ENCODE peak calls at places on chromosomes 4 and X, in seven cellular contexts. One of them, this sample, is unnamed.

GRCh38 chr4:126627255-126627654 is 1005.5 kb upstream of the INTU start:
- DNase-seq in suprapubic skin: no peak
- DNase-seq in epithelial cell of esophagus: peak; percentile 55
- DNase-seq in left ventricle myocardium inferior: no peak
- DNase-seq in heart right ventricle: no peak
- DNase-seq in HFF-Myc: no peak
- DNase-seq in AG04449: no peak
- DNase-seq in this sample: no peak

GRCh38 chr4:3660086-3660927 is 105.9 kb upstream of the ADRA2C start:
- DNase-seq in AG04449: no peak
- DNase-seq in heart right ventricle: no peak
- DNase-seq in HFF-Myc: no peak
- DNase-seq in epithelial cell of esophagus: no peak
- DNase-seq in suprapubic skin: no peak
- DNase-seq in left ventricle myocardium inferior: no peak
- DNase-seq in this sample: no peak

GRCh38 chr4:99801005-99801699 is 15.5 kb upstream of the DAPP1 start:
- DNase-seq in left ventricle myocardium inferior: no peak
- DNase-seq in heart right ventricle: no peak
- DNase-seq in HFF-Myc: no peak
- DNase-seq in AG04449: no peak
- DNase-seq in suprapubic skin: no peak
- DNase-seq in epithelial cell of esophagus: no peak
- DNase-seq in this sample: no peak

GRCh38 chr4:94400191-94400590 is 51.6 kb upstream of the PDLIM5 start:
- DNase-seq in left ventricle myocardium inferior: no peak
- DNase-seq in epithelial cell of esophagus: no peak
- DNase-seq in heart right ventricle: no peak
- DNase-seq in suprapubic skin: no peak
- DNase-seq in HFF-Myc: no peak
- DNase-seq in AG04449: no peak
- DNase-seq in this sample: no peak

GRCh38 chrX:132786217-132786616 is 172.2 kb downstream of the HS6ST2 start:
- DNase-seq in heart right ventricle: no peak
- DNase-seq in epithelial cell of esophagus: peak; percentile 17
- DNase-seq in HFF-Myc: no peak
- DNase-seq in left ventricle myocardium inferior: no peak
- DNase-seq in AG04449: no peak
- DNase-seq in suprapubic skin: no peak
- DNase-seq in this sample: no peak

GRCh38 chr4:52192697-52193096 is 141.6 kb downstream of the SPATA18 start:
- DNase-seq in heart right ventricle: no peak
- DNase-seq in suprapubic skin: no peak
- DNase-seq in HFF-Myc: peak; percentile 87
- DNase-seq in epithelial cell of esophagus: no peak
- DNase-seq in left ventricle myocardium inferior: no peak
- DNase-seq in AG04449: no peak
- DNase-seq in this sample: no peak

GRCh38 chrX:8738588-8739189 is 6.8 kb upstream of the ANOS1 start:
- DNase-seq in HFF-Myc: no peak
- DNase-seq in heart right ventricle: no peak
- DNase-seq in left ventricle myocardium inferior: no peak
- DNase-seq in AG04449: no peak
- DNase-seq in epithelial cell of esophagus: peak; percentile 49
- DNase-seq in suprapubic skin: no peak
- DNase-seq in this sample: no peak

GRCh38 chr4:96986800-96987199 is 1146.9 kb downstream of the PDHA2 start:
- DNase-seq in suprapubic skin: no peak
- DNase-seq in HFF-Myc: no peak
- DNase-seq in epithelial cell of esophagus: no peak
- DNase-seq in AG04449: no peak
- DNase-seq in heart right ventricle: no peak
- DNase-seq in left ventricle myocardium inferior: no peak
- DNase-seq in this sample: no peak

GRCh38 chr4:98680806-98681205 is 22.4 kb upstream of the TSPAN5 start:
- DNase-seq in left ventricle myocardium inferior: no peak
- DNase-seq in AG04449: no peak
- DNase-seq in suprapubic skin: no peak
- DNase-seq in epithelial cell of esophagus: no peak
- DNase-seq in HFF-Myc: no peak
- DNase-seq in heart right ventricle: no peak
- DNase-seq in this sample: no peak

GRCh38 chr4:36187723-36188333 is 56.5 kb downstream of the ARAP2 start:
- DNase-seq in HFF-Myc: no peak
- DNase-seq in suprapubic skin: no peak
- DNase-seq in heart right ventricle: no peak
- DNase-seq in left ventricle myocardium inferior: no peak
- DNase-seq in AG04449: no peak
- DNase-seq in epithelial cell of esophagus: peak; percentile 25
- DNase-seq in this sample: no peak

GRCh38 chr4:184459413-184459812 is 14.9 kb downstream of the IRF2 start:
- DNase-seq in suprapubic skin: no peak
- DNase-seq in HFF-Myc: no peak
- DNase-seq in AG04449: peak; percentile 47
- DNase-seq in left ventricle myocardium inferior: no peak
- DNase-seq in epithelial cell of esophagus: peak; percentile 47
- DNase-seq in heart right ventricle: no peak
- DNase-seq in this sample: no peak

GRCh38 chr4:81085979-81086378 is 55.5 kb downstream of the BMP3 start:
- DNase-seq in left ventricle myocardium inferior: no peak
- DNase-seq in heart right ventricle: no peak
- DNase-seq in suprapubic skin: no peak
- DNase-seq in AG04449: no peak
- DNase-seq in HFF-Myc: no peak
- DNase-seq in epithelial cell of esophagus: no peak
- DNase-seq in this sample: no peak

GRCh38 chrX:72100824-72101351 is 30.8 kb downstream of the RTL5 start:
- DNase-seq in left ventricle myocardium inferior: no peak
- DNase-seq in suprapubic skin: no peak
- DNase-seq in AG04449: no peak
- DNase-seq in HFF-Myc: no peak
- DNase-seq in epithelial cell of esophagus: no peak
- DNase-seq in heart right ventricle: no peak
- DNase-seq in this sample: no peak

GRCh38 chrX:7318661-7319060 is 170.7 kb upstream of the PUDP start:
- DNase-seq in heart right ventricle: no peak
- DNase-seq in suprapubic skin: no peak
- DNase-seq in left ventricle myocardium inferior: no peak
- DNase-seq in HFF-Myc: no peak
- DNase-seq in AG04449: no peak
- DNase-seq in epithelial cell of esophagus: peak; percentile 2
- DNase-seq in this sample: no peak

GRCh38 chrX:36431819-36432218 is 512.3 kb downstream of the CFAP47 start:
- DNase-seq in heart right ventricle: no peak
- DNase-seq in epithelial cell of esophagus: peak; percentile 0
- DNase-seq in HFF-Myc: no peak
- DNase-seq in AG04449: no peak
- DNase-seq in left ventricle myocardium inferior: no peak
- DNase-seq in suprapubic skin: no peak
- DNase-seq in this sample: no peak

GRCh38 chr4:36601864-36602263 is 320.4 kb downstream of the DTHD1 start:
- DNase-seq in heart right ventricle: no peak
- DNase-seq in left ventricle myocardium inferior: no peak
- DNase-seq in HFF-Myc: no peak
- DNase-seq in suprapubic skin: no peak
- DNase-seq in epithelial cell of esophagus: no peak
- DNase-seq in AG04449: no peak
- DNase-seq in this sample: no peak

GRCh38 chr4:172998527-172999469 is 169.8 kb upstream of the GALNT7 start:
- DNase-seq in epithelial cell of esophagus: peak; percentile 83
- DNase-seq in left ventricle myocardium inferior: no peak
- DNase-seq in suprapubic skin: no peak
- DNase-seq in AG04449: no peak
- DNase-seq in HFF-Myc: no peak
- DNase-seq in heart right ventricle: no peak
- DNase-seq in this sample: no peak

GRCh38 chr4:68176904-68177303 is 47.2 kb upstream of the TMPRSS11F start:
- DNase-seq in left ventricle myocardium inferior: no peak
- DNase-seq in suprapubic skin: no peak
- DNase-seq in epithelial cell of esophagus: peak; percentile 57
- DNase-seq in heart right ventricle: no peak
- DNase-seq in AG04449: no peak
- DNase-seq in HFF-Myc: no peak
- DNase-seq in this sample: no peak

GRCh38 chrX:149569770-149570169 is 17.5 kb downstream of the MAGEA9B start:
- DNase-seq in suprapubic skin: no peak
- DNase-seq in left ventricle myocardium inferior: no peak
- DNase-seq in AG04449: no peak
- DNase-seq in heart right ventricle: no peak
- DNase-seq in HFF-Myc: no peak
- DNase-seq in epithelial cell of esophagus: peak; percentile 11
- DNase-seq in this sample: no peak

GRCh38 chr4:70722199-70722791 is 531 bp downstream of the RUFY3 start:
- DNase-seq in heart right ventricle: no peak
- DNase-seq in AG04449: no peak
- DNase-seq in suprapubic skin: no peak
- DNase-seq in epithelial cell of esophagus: no peak
- DNase-seq in left ventricle myocardium inferior: no peak
- DNase-seq in HFF-Myc: no peak
- DNase-seq in this sample: no peak

GRCh38 chr4:121140712-121141111 is 23.4 kb downstream of the TNIP3 start:
- DNase-seq in AG04449: peak; percentile 96
- DNase-seq in left ventricle myocardium inferior: no peak
- DNase-seq in epithelial cell of esophagus: peak; percentile 8
- DNase-seq in HFF-Myc: no peak
- DNase-seq in heart right ventricle: no peak
- DNase-seq in suprapubic skin: no peak
- DNase-seq in this sample: peak; percentile 54

GRCh38 chr4:121139533-121140222 is 24.4 kb downstream of the TNIP3 start:
- DNase-seq in epithelial cell of esophagus: peak; percentile 53
- DNase-seq in suprapubic skin: no peak
- DNase-seq in left ventricle myocardium inferior: no peak
- DNase-seq in AG04449: peak; percentile 44
- DNase-seq in HFF-Myc: peak; percentile 82
- DNase-seq in heart right ventricle: no peak
- DNase-seq in this sample: peak; percentile 55

GRCh38 chr4:121143126-121143525 is 21.0 kb downstream of the TNIP3 start:
- DNase-seq in HFF-Myc: no peak
- DNase-seq in epithelial cell of esophagus: no peak
- DNase-seq in left ventricle myocardium inferior: no peak
- DNase-seq in suprapubic skin: no peak
- DNase-seq in AG04449: no peak
- DNase-seq in heart right ventricle: no peak
- DNase-seq in this sample: no peak

GRCh38 chr4:121138014-121138413 is 26.1 kb downstream of the TNIP3 start:
- DNase-seq in left ventricle myocardium inferior: no peak
- DNase-seq in heart right ventricle: no peak
- DNase-seq in HFF-Myc: no peak
- DNase-seq in AG04449: no peak
- DNase-seq in suprapubic skin: no peak
- DNase-seq in epithelial cell of esophagus: no peak
- DNase-seq in this sample: no peak

DNA sequence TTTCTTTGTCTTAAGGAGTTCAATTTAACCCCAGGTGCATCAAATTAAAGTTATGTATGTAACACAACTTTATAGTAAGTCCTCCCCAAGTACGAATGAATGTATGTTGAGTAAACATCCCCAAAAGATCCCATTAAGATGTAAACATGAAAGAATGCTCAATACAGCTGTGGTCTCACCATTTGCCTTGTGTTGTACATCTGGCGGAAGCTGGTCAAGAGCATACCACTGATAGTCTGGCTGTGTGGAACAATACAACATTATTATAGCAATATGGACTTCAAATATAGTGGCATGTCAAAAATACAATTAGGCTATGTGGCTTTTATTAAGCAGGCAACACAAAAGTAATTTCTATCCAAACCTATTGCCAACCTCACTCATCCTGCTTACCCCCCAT is 25.7 kb downstream of the TNIP3 start:
- DNase-seq in heart right ventricle: no peak
- DNase-seq in HFF-Myc: peak; percentile 87
- DNase-seq in epithelial cell of esophagus: no peak
- DNase-seq in AG04449: no peak
- DNase-seq in suprapubic skin: no peak
- DNase-seq in left ventricle myocardium inferior: no peak
- DNase-seq in this sample: no peak
- H3K4me3 ChIP-seq in heart right ventricle: no peak overlapping the region
- H3K4me3 ChIP-seq in HFF-Myc: no peak overlapping the region
- H3K4me3 ChIP-seq in epithelial cell of esophagus: no peak overlapping the region
- H3K4me3 ChIP-seq in AG04449: no peak overlapping the region
- H3K4me3 ChIP-seq in suprapubic skin: no peak overlapping the region
- H3K4me3 ChIP-seq in left ventricle myocardium inferior: no peak overlapping the region
- H3K4me3 ChIP-seq in this sample: no peak overlapping the region

GRCh38 chrX:3143043-3143799 is 102.0 kb downstream of the ARSF start:
- DNase-seq in epithelial cell of esophagus: no peak
- DNase-seq in heart right ventricle: no peak
- DNase-seq in AG04449: no peak
- DNase-seq in suprapubic skin: no peak
- DNase-seq in left ventricle myocardium inferior: no peak
- DNase-seq in HFF-Myc: no peak
- DNase-seq in this sample: no peak
- H3K4me3 ChIP-seq in epithelial cell of esophagus: no peak overlapping the region
- H3K4me3 ChIP-seq in heart right ventricle: no peak overlapping the region
- H3K4me3 ChIP-seq in AG04449: no peak overlapping the region
- H3K4me3 ChIP-seq in suprapubic skin: no peak overlapping the region
- H3K4me3 ChIP-seq in left ventricle myocardium inferior: no peak overlapping the region
- H3K4me3 ChIP-seq in HFF-Myc: no peak overlapping the region
- H3K4me3 ChIP-seq in this sample: no peak overlapping the region

DNA sequence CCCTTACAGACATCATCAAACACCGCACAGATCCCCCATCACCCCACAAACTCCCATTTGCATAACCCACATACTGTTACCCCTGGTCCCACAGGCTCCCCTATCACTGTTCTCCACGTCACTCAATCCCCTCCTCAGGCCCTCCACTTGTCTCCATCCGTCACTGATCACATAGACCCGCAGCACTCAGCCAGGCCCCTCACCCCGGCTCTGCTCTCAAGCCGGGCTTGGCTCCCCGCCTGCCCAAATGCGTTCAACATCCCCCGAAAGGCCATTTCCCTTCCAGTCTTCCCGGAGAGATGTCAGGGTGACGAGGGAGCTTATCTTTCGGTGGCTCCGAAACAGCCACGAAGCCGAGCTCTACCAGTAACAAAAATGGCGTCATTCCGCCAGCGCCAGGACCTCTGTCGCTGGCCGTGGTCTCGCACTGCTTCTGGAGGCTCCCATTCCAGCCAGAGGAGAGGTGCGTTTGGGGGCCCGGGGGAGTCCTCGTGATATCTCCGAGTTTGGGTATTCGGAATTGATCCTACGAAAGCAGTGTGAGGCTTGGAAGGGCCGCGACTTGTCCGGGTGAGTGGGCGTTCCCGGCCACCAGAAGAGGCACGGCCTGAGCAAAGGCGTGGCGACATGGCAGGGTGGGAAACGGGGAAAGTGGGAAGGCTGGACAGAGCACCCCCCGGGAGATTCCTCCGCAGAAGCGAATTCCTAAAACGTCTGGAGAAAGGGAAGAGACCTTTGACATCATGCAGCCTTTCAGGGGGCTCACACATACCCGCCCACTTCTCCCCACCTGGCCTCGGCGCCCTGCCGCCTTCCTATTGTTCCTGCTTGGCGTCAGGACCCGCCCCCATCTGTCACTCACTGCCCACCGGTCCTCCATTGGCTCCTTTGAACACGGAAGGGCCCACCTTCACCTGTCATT is at the start of gene ZNF630:
- DNase-seq in epithelial cell of esophagus: peak; percentile 79
- DNase-seq in suprapubic skin: peak; percentile 80
- DNase-seq in HFF-Myc: no peak
- DNase-seq in AG04449: no peak
- DNase-seq in heart right ventricle: peak; percentile 64
- DNase-seq in left ventricle myocardium inferior: peak; percentile 75
- DNase-seq in this sample: peak; percentile 9
- H3K4me3 ChIP-seq in epithelial cell of esophagus: peak within 1 kb of the TSS; percentile 63
- H3K4me3 ChIP-seq in suprapubic skin: peak within 1 kb of the TSS; percentile 68
- H3K4me3 ChIP-seq in HFF-Myc: peak within 1 kb of the TSS; percentile 49
- H3K4me3 ChIP-seq in AG04449: peak within 1 kb of the TSS; percentile 55
- H3K4me3 ChIP-seq in heart right ventricle: peak within 1 kb of the TSS; percentile 72
- H3K4me3 ChIP-seq in left ventricle myocardium inferior: peak within 1 kb of the TSS; percentile 75
- H3K4me3 ChIP-seq in this sample: peak within 1 kb of the TSS; percentile 49

GRCh38 chrX:153647461-153648357 is 706 bp downstream of the DUSP9 start:
- DNase-seq in suprapubic skin: peak; percentile 62
- DNase-seq in AG04449: no peak
- DNase-seq in left ventricle myocardium inferior: no peak
- DNase-seq in heart right ventricle: no peak
- DNase-seq in HFF-Myc: no peak
- DNase-seq in epithelial cell of esophagus: no peak
- DNase-seq in this sample: no peak
- H3K4me3 ChIP-seq in suprapubic skin: peak overlapping the region; percentile 37
- H3K4me3 ChIP-seq in AG04449: no peak overlapping the region
- H3K4me3 ChIP-seq in left ventricle myocardium inferior: peak overlapping the region; percentile 46
- H3K4me3 ChIP-seq in heart right ventricle: no peak overlapping the region
- H3K4me3 ChIP-seq in HFF-Myc: no peak overlapping the region
- H3K4me3 ChIP-seq in epithelial cell of esophagus: no peak overlapping the region
- H3K4me3 ChIP-seq in this sample: no peak overlapping the region

This sample was measured in BJ.